ENCODE peak calls at places on chromosomes 11 and 22, in six cellular contexts. M is astrocyte of the spinal cord, L is upper lobe of left lung, A is psoas muscle, V is A172, E is T follicular helper cell. Y is an unnamed sample.

GRCh38 chr22:44709881-44710400 is 7.9 kb downstream of the PRR5 start:
- DNase-seq in L (peak; percentile 58), M (no peak), V (no peak), A (no peak), E (no peak), Y (no peak)

GRCh38 chr11:61080986-61081590 is 21.2 kb upstream of the CD5 start:
- DNase-seq in E (no peak), M (no peak), L (no peak), V (no peak), A (no peak), Y (no peak)

GRCh38 chr22:21936151-21936778 is 16.4 kb downstream of the PPM1F start:
- DNase-seq in A (peak; percentile 46), E (no peak), V (no peak), M (no peak), L (no peak), Y (peak; percentile 70)

GRCh38 chr11:120959189-120959588 is 64.7 kb upstream of the TBCEL start:
- DNase-seq in A (no peak), L (no peak), V (no peak), E (no peak), M (no peak), Y (no peak)

GRCh38 chr22:31001124-31001770 is 32.2 kb downstream of the TUG1 start:
- DNase-seq in M (no peak), E (no peak), L (no peak), V (no peak), A (no peak), Y (no peak)

GRCh38 chr22:43409800-43410199 is 2.0 kb upstream of the MPPED1 start:
- DNase-seq in A (no peak), V (no peak), M (no peak), E (no peak), L (peak; percentile 14), Y (no peak)

GRCh38 chr22:25955323-25955722 is 213.3 kb downstream of the MYO18B start:
- DNase-seq in A (no peak), M (no peak), L (peak; percentile 36), V (no peak), E (no peak), Y (no peak)

GRCh38 chr11:103656382-103656781 is 380.1 kb upstream of the DDI1 start:
- DNase-seq in E (no peak), V (no peak), L (no peak), A (no peak), M (no peak), Y (no peak)